ENCODE peak calls at places on chromosomes 3 and 15, in ten cellular contexts. One of them, this sample, is unnamed.

GRCh38 chr3:170485696-170486095 is 67.0 kb downstream of the CLDN11 start:
- DNase-seq in fibroblast of mammary gland: no peak
- DNase-seq in OCI-LY7: no peak
- DNase-seq in sigmoid colon: no peak
- DNase-seq in endothelial cell: no peak
- DNase-seq in BJ: no peak
- DNase-seq in cardiac muscle cell: no peak
- DNase-seq in astrocyte of the cerebellum: no peak
- DNase-seq in HCT116: no peak
- DNase-seq in GM23338: no peak
- DNase-seq in this sample: no peak

GRCh38 chr15:77901921-77902750 is 175.4 kb downstream of the TBC1D2B start:
- DNase-seq in fibroblast of mammary gland: no peak
- DNase-seq in OCI-LY7: peak
- DNase-seq in sigmoid colon: peak
- DNase-seq in endothelial cell: no peak
- DNase-seq in BJ: no peak
- DNase-seq in cardiac muscle cell: peak
- DNase-seq in astrocyte of the cerebellum: no peak
- DNase-seq in HCT116: no peak
- DNase-seq in GM23338: peak
- DNase-seq in this sample: no peak

GRCh38 chr3:67783281-67784250 is 129.2 kb upstream of the SUCLG2 start:
- DNase-seq in fibroblast of mammary gland: no peak
- DNase-seq in OCI-LY7: no peak
- DNase-seq in sigmoid colon: no peak
- DNase-seq in endothelial cell: no peak
- DNase-seq in BJ: peak
- DNase-seq in cardiac muscle cell: no peak
- DNase-seq in astrocyte of the cerebellum: no peak
- DNase-seq in HCT116: no peak
- DNase-seq in GM23338: no peak
- DNase-seq in this sample: no peak

GRCh38 chr3:126573492-126574117 is 14.9 kb upstream of the C3orf22 start:
- DNase-seq in fibroblast of mammary gland: no peak
- DNase-seq in OCI-LY7: no peak
- DNase-seq in sigmoid colon: no peak
- DNase-seq in endothelial cell: no peak
- DNase-seq in BJ: no peak
- DNase-seq in cardiac muscle cell: no peak
- DNase-seq in astrocyte of the cerebellum: no peak
- DNase-seq in HCT116: no peak
- DNase-seq in GM23338: no peak
- DNase-seq in this sample: no peak

GRCh38 chr15:96771035-96771434 is 440.5 kb downstream of the NR2F2 start:
- DNase-seq in fibroblast of mammary gland: no peak
- DNase-seq in OCI-LY7: no peak
- DNase-seq in sigmoid colon: no peak
- DNase-seq in endothelial cell: no peak
- DNase-seq in BJ: no peak
- DNase-seq in cardiac muscle cell: no peak
- DNase-seq in astrocyte of the cerebellum: no peak
- DNase-seq in HCT116: no peak
- DNase-seq in GM23338: no peak
- DNase-seq in this sample: no peak

GRCh38 chr3:168625477-168625876 is 529.8 kb upstream of the GOLIM4 start:
- DNase-seq in fibroblast of mammary gland: no peak
- DNase-seq in OCI-LY7: no peak
- DNase-seq in sigmoid colon: no peak
- DNase-seq in endothelial cell: no peak
- DNase-seq in BJ: no peak
- DNase-seq in cardiac muscle cell: no peak
- DNase-seq in astrocyte of the cerebellum: no peak
- DNase-seq in HCT116: no peak
- DNase-seq in GM23338: no peak
- DNase-seq in this sample: no peak

GRCh38 chr3:194046995-194047681 is 88.8 kb upstream of the HES1 start:
- DNase-seq in fibroblast of mammary gland: peak
- DNase-seq in OCI-LY7: peak
- DNase-seq in sigmoid colon: peak
- DNase-seq in endothelial cell: no peak
- DNase-seq in BJ: no peak
- DNase-seq in cardiac muscle cell: peak
- DNase-seq in astrocyte of the cerebellum: no peak
- DNase-seq in HCT116: no peak
- DNase-seq in GM23338: no peak
- DNase-seq in this sample: no peak

GRCh38 chr15:68275165-68275746 is 2.3 kb upstream of the FEM1B start:
- DNase-seq in fibroblast of mammary gland: no peak
- DNase-seq in OCI-LY7: no peak
- DNase-seq in sigmoid colon: no peak
- DNase-seq in endothelial cell: no peak
- DNase-seq in BJ: no peak
- DNase-seq in cardiac muscle cell: no peak
- DNase-seq in astrocyte of the cerebellum: no peak
- DNase-seq in HCT116: no peak
- DNase-seq in GM23338: no peak
- DNase-seq in this sample: no peak

GRCh38 chr15:77029166-77030041 is 34.5 kb downstream of the PSTPIP1 start:
- DNase-seq in fibroblast of mammary gland: no peak
- DNase-seq in OCI-LY7: no peak
- DNase-seq in sigmoid colon: peak
- DNase-seq in endothelial cell: no peak
- DNase-seq in BJ: no peak
- DNase-seq in cardiac muscle cell: no peak
- DNase-seq in astrocyte of the cerebellum: no peak
- DNase-seq in HCT116: no peak
- DNase-seq in GM23338: no peak
- DNase-seq in this sample: no peak

GRCh38 chr15:43484455-43484854 is 8.5 kb downstream of the TP53BP1 start:
- DNase-seq in fibroblast of mammary gland: no peak
- DNase-seq in OCI-LY7: no peak
- DNase-seq in sigmoid colon: no peak
- DNase-seq in endothelial cell: no peak
- DNase-seq in BJ: no peak
- DNase-seq in cardiac muscle cell: no peak
- DNase-seq in astrocyte of the cerebellum: no peak
- DNase-seq in HCT116: no peak
- DNase-seq in GM23338: no peak
- DNase-seq in this sample: no peak

GRCh38 chr3:134029734-134030381 is at the start of gene SLCO2A1:
- DNase-seq in fibroblast of mammary gland: peak
- DNase-seq in OCI-LY7: no peak
- DNase-seq in sigmoid colon: peak
- DNase-seq in endothelial cell: peak
- DNase-seq in BJ: no peak
- DNase-seq in cardiac muscle cell: peak
- DNase-seq in astrocyte of the cerebellum: no peak
- DNase-seq in HCT116: no peak
- DNase-seq in GM23338: peak
- DNase-seq in this sample: no peak

GRCh38 chr15:95409924-95410323 is 920.6 kb upstream of the NR2F2 start:
- DNase-seq in fibroblast of mammary gland: no peak
- DNase-seq in OCI-LY7: no peak
- DNase-seq in sigmoid colon: no peak
- DNase-seq in endothelial cell: no peak
- DNase-seq in BJ: no peak
- DNase-seq in cardiac muscle cell: no peak
- DNase-seq in astrocyte of the cerebellum: no peak
- DNase-seq in HCT116: no peak
- DNase-seq in GM23338: no peak
- DNase-seq in this sample: no peak

GRCh38 chr15:95416576-95416975 is 913.9 kb upstream of the NR2F2 start:
- DNase-seq in fibroblast of mammary gland: no peak
- DNase-seq in OCI-LY7: no peak
- DNase-seq in sigmoid colon: no peak
- DNase-seq in endothelial cell: no peak
- DNase-seq in BJ: no peak
- DNase-seq in cardiac muscle cell: peak
- DNase-seq in astrocyte of the cerebellum: no peak
- DNase-seq in HCT116: no peak
- DNase-seq in GM23338: no peak
- DNase-seq in this sample: no peak

GRCh38 chr15:95407534-95407933 is 923.0 kb upstream of the NR2F2 start:
- DNase-seq in fibroblast of mammary gland: no peak
- DNase-seq in OCI-LY7: no peak
- DNase-seq in sigmoid colon: no peak
- DNase-seq in endothelial cell: no peak
- DNase-seq in BJ: no peak
- DNase-seq in cardiac muscle cell: no peak
- DNase-seq in astrocyte of the cerebellum: no peak
- DNase-seq in HCT116: no peak
- DNase-seq in GM23338: no peak
- DNase-seq in this sample: no peak

GRCh38 chr15:95405447-95405846 is 925.1 kb upstream of the NR2F2 start:
- DNase-seq in fibroblast of mammary gland: peak
- DNase-seq in OCI-LY7: no peak
- DNase-seq in sigmoid colon: no peak
- DNase-seq in endothelial cell: no peak
- DNase-seq in BJ: no peak
- DNase-seq in cardiac muscle cell: no peak
- DNase-seq in astrocyte of the cerebellum: no peak
- DNase-seq in HCT116: no peak
- DNase-seq in GM23338: no peak
- DNase-seq in this sample: no peak

GRCh38 chr15:95410757-95411156 is 919.7 kb upstream of the NR2F2 start:
- DNase-seq in fibroblast of mammary gland: peak
- DNase-seq in OCI-LY7: no peak
- DNase-seq in sigmoid colon: no peak
- DNase-seq in endothelial cell: no peak
- DNase-seq in BJ: no peak
- DNase-seq in cardiac muscle cell: no peak
- DNase-seq in astrocyte of the cerebellum: no peak
- DNase-seq in HCT116: no peak
- DNase-seq in GM23338: no peak
- DNase-seq in this sample: no peak
- TF ChIP-seq CTCF in fibroblast of mammary gland: no peak
- TF ChIP-seq CTCF in OCI-LY7: no peak
- TF ChIP-seq CTCF in sigmoid colon: no peak
- TF ChIP-seq CTCF in endothelial cell: no peak
- TF ChIP-seq CTCF in BJ: no peak
- TF ChIP-seq CTCF in cardiac muscle cell: no peak
- TF ChIP-seq CTCF in astrocyte of the cerebellum: no peak
- TF ChIP-seq CTCF in HCT116: no peak
- TF ChIP-seq CTCF in GM23338: no peak
- TF ChIP-seq CTCF in this sample: no peak

DNA sequence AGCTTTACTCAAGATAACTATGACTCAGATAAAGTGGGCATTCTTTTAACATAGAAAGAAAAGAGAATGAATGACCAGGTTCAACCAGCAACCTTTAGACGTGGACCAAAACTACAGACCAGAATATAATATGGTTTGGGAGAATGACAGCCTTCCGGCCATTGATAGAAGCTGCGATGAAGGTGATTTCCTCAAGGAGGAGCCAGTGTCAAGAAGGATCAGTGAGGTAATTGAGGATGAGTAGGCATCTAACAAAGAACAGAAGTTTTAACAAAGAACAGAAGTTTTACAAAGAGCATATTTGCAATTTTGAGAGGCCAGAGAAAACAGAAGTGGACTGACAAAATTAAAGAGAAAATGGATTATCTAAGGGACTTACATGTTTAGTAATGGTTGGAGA is 289.0 kb upstream of the AGTR1 start:
- DNase-seq in fibroblast of mammary gland: peak
- DNase-seq in OCI-LY7: no peak
- DNase-seq in sigmoid colon: no peak
- DNase-seq in endothelial cell: no peak
- DNase-seq in BJ: no peak
- DNase-seq in cardiac muscle cell: no peak
- DNase-seq in astrocyte of the cerebellum: no peak
- DNase-seq in HCT116: no peak
- DNase-seq in GM23338: peak
- DNase-seq in this sample: no peak
- TF ChIP-seq CTCF in fibroblast of mammary gland: peak
- TF ChIP-seq CTCF in OCI-LY7: no peak
- TF ChIP-seq CTCF in sigmoid colon: no peak
- TF ChIP-seq CTCF in endothelial cell: no peak
- TF ChIP-seq CTCF in BJ: no peak
- TF ChIP-seq CTCF in cardiac muscle cell: no peak
- TF ChIP-seq CTCF in astrocyte of the cerebellum: no peak
- TF ChIP-seq CTCF in HCT116: no peak
- TF ChIP-seq CTCF in GM23338: peak
- TF ChIP-seq CTCF in this sample: no peak

GRCh38 chr15:25136119-25136518 is 181.3 kb downstream of the SNRPN start:
- DNase-seq in fibroblast of mammary gland: peak
- DNase-seq in OCI-LY7: peak
- DNase-seq in sigmoid colon: no peak
- DNase-seq in endothelial cell: peak
- DNase-seq in BJ: no peak
- DNase-seq in cardiac muscle cell: peak
- DNase-seq in astrocyte of the cerebellum: no peak
- DNase-seq in HCT116: no peak
- DNase-seq in GM23338: peak
- DNase-seq in this sample: no peak
- TF ChIP-seq CTCF in fibroblast of mammary gland: peak
- TF ChIP-seq CTCF in OCI-LY7: peak
- TF ChIP-seq CTCF in sigmoid colon: no peak
- TF ChIP-seq CTCF in endothelial cell: peak
- TF ChIP-seq CTCF in BJ: peak
- TF ChIP-seq CTCF in cardiac muscle cell: peak
- TF ChIP-seq CTCF in astrocyte of the cerebellum: no peak
- TF ChIP-seq CTCF in HCT116: no peak
- TF ChIP-seq CTCF in GM23338: peak
- TF ChIP-seq CTCF in this sample: no peak

DNA sequence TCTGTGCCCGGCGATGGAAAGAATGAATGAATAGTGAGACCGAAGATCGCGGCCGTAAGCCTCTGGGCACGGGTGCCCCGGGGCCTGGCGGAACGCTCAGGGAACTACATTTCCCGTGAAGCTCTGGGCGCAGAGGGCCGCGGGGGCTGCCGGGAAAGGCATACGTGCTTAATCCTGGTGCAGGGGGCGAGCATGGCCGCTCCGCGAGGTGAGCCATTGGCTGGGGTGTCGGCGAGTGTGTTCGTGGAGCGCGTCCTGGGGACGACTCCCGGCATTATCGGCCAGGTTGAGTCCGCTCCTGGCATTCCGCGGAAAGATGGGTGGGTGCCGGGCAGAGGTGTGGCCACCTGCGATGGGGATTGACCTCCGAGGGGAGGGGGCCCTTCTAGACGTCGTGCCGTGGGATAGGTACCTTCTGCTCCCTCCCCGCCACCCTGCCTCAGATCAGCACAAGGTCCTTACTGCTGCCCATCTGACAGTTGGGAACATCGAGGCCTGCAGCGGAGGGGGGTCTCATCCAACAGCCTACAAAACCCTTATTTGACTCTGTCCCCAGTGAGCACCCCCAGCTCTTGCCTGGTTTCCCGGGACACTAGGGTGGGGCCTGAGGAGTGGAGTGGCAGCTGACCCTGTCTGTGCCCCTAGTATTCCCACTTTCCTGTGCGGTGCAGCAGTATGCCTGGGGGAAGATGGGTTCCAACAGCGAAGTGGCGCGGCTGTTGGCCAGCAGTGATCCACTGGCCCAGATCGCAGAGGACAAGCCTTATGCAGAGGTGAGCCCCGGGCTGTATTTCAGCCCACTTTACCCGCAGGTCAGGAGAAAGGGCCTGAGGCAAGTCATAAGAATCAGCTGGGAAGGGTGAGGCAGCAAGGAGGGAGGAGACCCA is at the start of gene MPI:
- DNase-seq in fibroblast of mammary gland: peak
- DNase-seq in OCI-LY7: peak
- DNase-seq in sigmoid colon: peak
- DNase-seq in endothelial cell: peak
- DNase-seq in BJ: no peak
- DNase-seq in cardiac muscle cell: peak
- DNase-seq in astrocyte of the cerebellum: peak
- DNase-seq in HCT116: peak
- DNase-seq in GM23338: peak
- DNase-seq in this sample: no peak
- TF ChIP-seq CTCF in fibroblast of mammary gland: no peak
- TF ChIP-seq CTCF in OCI-LY7: no peak
- TF ChIP-seq CTCF in sigmoid colon: no peak
- TF ChIP-seq CTCF in endothelial cell: no peak
- TF ChIP-seq CTCF in BJ: no peak
- TF ChIP-seq CTCF in cardiac muscle cell: no peak
- TF ChIP-seq CTCF in astrocyte of the cerebellum: no peak
- TF ChIP-seq CTCF in HCT116: no peak
- TF ChIP-seq CTCF in GM23338: no peak
- TF ChIP-seq CTCF in this sample: no peak